ENCODE peak calls at places on chromosomes 6 and 20, in seven cellular contexts. K, M, G, V, B, W and J are unnamed samples.

GRCh38 chr6:7960848-7961247 is 50.3 kb upstream of the TXNDC5 start:
- DNase-seq in K (no peak), M (no peak), G (no peak), V (no peak), B (no peak), W (no peak), J (no peak)

GRCh38 chr6:71299541-71300470 is 11.2 kb downstream of the OGFRL1 start:
- DNase-seq in K (no peak), M (no peak), G (no peak), V (no peak), B (no peak), W (no peak), J (no peak)

GRCh38 chr6:125888989-125889656 is 67.4 kb upstream of the HINT3 start:
- DNase-seq in K (peak; percentile 13), M (no peak), G (peak; percentile 66), V (no peak), B (peak; percentile 63), W (no peak), J (no peak)

GRCh38 chr6:39041072-39041471 is 7.5 kb upstream of the GLP1R start:
- DNase-seq in K (no peak), M (no peak), G (no peak), V (no peak), B (no peak), W (no peak), J (no peak)

GRCh38 chr6:119138906-119139541 is 60.6 kb upstream of the FAM184A start:
- DNase-seq in K (no peak), M (no peak), G (no peak), V (no peak), B (no peak), W (no peak), J (no peak)

GRCh38 chr20:37390503-37390890 is 44.6 kb downstream of the SRC start:
- DNase-seq in K (no peak), M (no peak), G (no peak), V (no peak), B (no peak), W (no peak), J (no peak)

GRCh38 chr20:45156728-45157127 is 18.0 kb upstream of the PI3 start:
- DNase-seq in K (no peak), M (no peak), G (no peak), V (no peak), B (no peak), W (no peak), J (no peak)

GRCh38 chr6:114874384-114874783 is 531.6 kb upstream of the HS3ST5 start:
- DNase-seq in K (no peak), M (no peak), G (no peak), V (no peak), B (no peak), W (no peak), J (no peak)

GRCh38 chr6:134519456-134519855 is 201.5 kb upstream of the SGK1 start:
- DNase-seq in K (no peak), M (no peak), G (peak; percentile 87), V (no peak), B (peak; percentile 76), W (no peak), J (no peak)

GRCh38 chr6:39251406-39251805 is 22.1 kb upstream of the KCNK5 start:
- DNase-seq in K (no peak), M (no peak), G (no peak), V (no peak), B (no peak), W (peak; percentile 27), J (no peak)

GRCh38 chr6:37314117-37314802 is 39.5 kb upstream of the RNF8 start:
- DNase-seq in K (no peak), M (no peak), G (no peak), V (no peak), B (no peak), W (no peak), J (no peak)

GRCh38 chr6:166954118-166954713 is 2.1 kb downstream of the RNASET2 start:
- DNase-seq in K (no peak), M (no peak), G (no peak), V (no peak), B (no peak), W (no peak), J (no peak)

GRCh38 chr6:90008908-90009501 is 114.7 kb downstream of the GJA10 start:
- DNase-seq in K (peak; percentile 54), M (no peak), G (peak; percentile 85), V (no peak), B (no peak), W (no peak), J (no peak)

GRCh38 chr20:8344106-8344505 is 212.0 kb downstream of the PLCB1 start:
- DNase-seq in K (no peak), M (no peak), G (no peak), V (no peak), B (no peak), W (no peak), J (no peak)

GRCh38 chr6:146361367-146361924 is 182.2 kb upstream of the RAB32 start:
- DNase-seq in K (peak; percentile 46), M (no peak), G (peak; percentile 54), V (no peak), B (no peak), W (no peak), J (no peak)

GRCh38 chr6:72363844-72364740 is 257.8 kb upstream of the KCNQ5 start:
- DNase-seq in K (peak; percentile 94), M (no peak), G (peak; percentile 93), V (no peak), B (no peak), W (no peak), J (no peak)

GRCh38 chr20:32893878-32894483 is 35.3 kb downstream of the EFCAB8 start:
- DNase-seq in K (peak; percentile 3), M (no peak), G (peak; percentile 36), V (no peak), B (peak; percentile 27), W (peak; percentile 46), J (no peak)

GRCh38 chr6:145733770-145734169 is 1.6 kb downstream of the EPM2A start:
- DNase-seq in K (no peak), M (no peak), G (peak; percentile 16), V (no peak), B (peak; percentile 60), W (peak; percentile 6), J (no peak)

GRCh38 chr20:58665606-58666005 is 14.5 kb downstream of the STX16 start:
- DNase-seq in K (no peak), M (no peak), G (no peak), V (no peak), B (no peak), W (no peak), J (no peak)

GRCh38 chr6:165876568-165876967 is 213.5 kb upstream of the PDE10A start:
- DNase-seq in K (peak; percentile 16), M (no peak), G (no peak), V (no peak), B (no peak), W (no peak), J (no peak)

GRCh38 chr20:48769111-48769879 is 58.5 kb downstream of the PREX1 start:
- DNase-seq in K (no peak), M (peak; percentile 71), G (no peak), V (no peak), B (no peak), W (no peak), J (peak; percentile 33)

GRCh38 chr6:40722081-40722480 is 134.9 kb upstream of the LRFN2 start:
- DNase-seq in K (peak; percentile 7), M (no peak), G (no peak), V (no peak), B (no peak), W (no peak), J (no peak)

GRCh38 chr6:19772891-19773290 is 64.3 kb upstream of the ID4 start:
- DNase-seq in K (no peak), M (no peak), G (no peak), V (no peak), B (no peak), W (peak; percentile 35), J (no peak)

GRCh38 chr20:9200620-9201019 is 131.7 kb downstream of the PLCB4 start:
- DNase-seq in K (peak; percentile 40), M (no peak), G (no peak), V (no peak), B (no peak), W (no peak), J (no peak)

GRCh38 chr20:31652917-31653385 is 15.2 kb downstream of the COX4I2 start:
- DNase-seq in K (no peak), M (no peak), G (no peak), V (no peak), B (no peak), W (no peak), J (no peak)

GRCh38 chr6:73204252-73204651 is 21.0 kb downstream of the KHDC1L start:
- DNase-seq in K (no peak), M (no peak), G (no peak), V (no peak), B (no peak), W (no peak), J (no peak)

GRCh38 chr6:35213824-35214756 is at the start of gene SCUBE3:
- DNase-seq in K (peak; percentile 34), M (no peak), G (peak; percentile 28), V (no peak), B (no peak), W (no peak), J (peak; percentile 29)

GRCh38 chr6:166989427-166990034 is 9.7 kb upstream of the CEP43 start:
- DNase-seq in K (peak; percentile 50), M (no peak), G (peak; percentile 70), V (no peak), B (peak; percentile 56), W (no peak), J (no peak)

GRCh38 chr6:43887340-43887858 is 117.4 kb downstream of the VEGFA start:
- DNase-seq in K (peak; percentile 8), M (no peak), G (no peak), V (no peak), B (peak; percentile 10), W (no peak), J (peak; percentile 37)